ENCODE peak calls at places on chromosome 17, in ten cellular contexts. E is neural crest cell; U is T-helper 1 cell; A is activated T-cell treated with anti-CD3 and anti-CD28 coated beads, Interleukin-2, amount 50 U/mL, for 1 hour; X is lower leg skin; S is NCI-H2171 treated with DMSO at 0.1 percent for 48 hours; T is HuH-7.5; M is iPS DF 19.7; F is kidney glomerular epithelial cell; N is OCI-LY7. W is an unnamed sample.

GRCh38 chr17:66200685-66201092 is 8.8 kb upstream of the CEP112 start:
- DNase-seq in S (peak), X (no peak), M (peak), U (no peak), A (no peak), F (peak), N (peak), T (peak), E (peak), W (no peak)

GRCh38 chr17:5941258-5941657 is 128.9 kb upstream of the WSCD1 start:
- DNase-seq in U (no peak), N (no peak), X (peak), S (no peak), A (no peak), M (no peak), E (no peak), T (no peak), F (no peak), W (no peak)

GRCh38 chr17:33284022-33284421 is 9.1 kb downstream of the ASIC2 start:
- DNase-seq in X (no peak), F (peak), T (no peak), N (no peak), M (no peak), U (no peak), A (no peak), S (no peak), E (no peak), W (peak)

GRCh38 chr17:50614471-50615051 is 20.1 kb upstream of the ABCC3 start:
- DNase-seq in X (no peak), T (no peak), N (no peak), U (no peak), E (no peak), M (no peak), S (no peak), F (no peak), A (no peak), W (no peak)

GRCh38 chr17:57899391-57899790 is 49.5 kb upstream of the MRPS23 start:
- DNase-seq in E (no peak), A (no peak), S (peak), X (no peak), M (no peak), U (no peak), T (no peak), F (no peak), N (no peak), W (no peak)

GRCh38 chr17:19733953-19734526 is 14.1 kb downstream of the ALDH3A1 start:
- DNase-seq in T (peak), A (no peak), S (no peak), F (no peak), X (no peak), U (no peak), E (no peak), M (no peak), N (no peak), W (no peak)

GRCh38 chr17:9887521-9887920 is 17.6 kb downstream of the RCVRN start:
- DNase-seq in F (no peak), U (no peak), A (no peak), N (no peak), M (no peak), T (no peak), S (no peak), E (no peak), X (no peak), W (no peak)

GRCh38 chr17:36591434-36592315 is at the start of gene DHRS11:
- DNase-seq in M (no peak), N (peak), X (peak), E (peak), U (peak), A (peak), S (peak), T (peak), F (peak), W (peak)

GRCh38 chr17:64051153-64051552 is 30.7 kb upstream of the ICAM2 start:
- DNase-seq in F (no peak), X (no peak), A (no peak), N (no peak), T (no peak), M (no peak), U (no peak), S (no peak), E (no peak), W (no peak)

GRCh38 chr17:58789160-58789559 is 33.5 kb downstream of the PPM1E start:
- DNase-seq in U (no peak), N (no peak), M (no peak), S (no peak), F (no peak), T (no peak), X (no peak), E (no peak), A (no peak), W (no peak)

GRCh38 chr17:34568953-34569352 is 10.4 kb upstream of the TMEM132E start:
- DNase-seq in S (no peak), T (no peak), E (no peak), U (no peak), X (no peak), A (no peak), F (no peak), N (no peak), M (no peak), W (no peak)

GRCh38 chr17:8273884-8274444 is 14.5 kb upstream of the RANGRF start:
- DNase-seq in E (no peak), N (no peak), M (no peak), X (no peak), T (no peak), A (no peak), F (no peak), S (no peak), U (no peak), W (no peak)

GRCh38 chr17:35073183-35073790 is 9.8 kb upstream of the RFFL start:
- DNase-seq in M (no peak), S (no peak), X (no peak), E (no peak), N (no peak), F (no peak), T (no peak), U (no peak), A (no peak), W (no peak)

GRCh38 chr17:8803531-8804416 is 4.6 kb upstream of the MFSD6L start:
- DNase-seq in X (peak), N (peak), E (no peak), F (no peak), U (no peak), A (no peak), S (no peak), T (no peak), M (no peak), W (no peak)

W was measured in thoracic aorta.